ENCODE peak calls at places on chromosomes 1 and 21, in seven cellular contexts. R, P, T, E, I, O and Z are unnamed samples.

GRCh38 chr21:45523411-45524101 is 18.7 kb downstream of the SLC19A1 start:
- DNase-seq in R (no peak), P (no peak), T (no peak), E (peak; percentile 16), I (no peak), O (no peak), Z (no peak)

GRCh38 chr1:175702079-175702795 is 41.2 kb downstream of the TNR start:
- DNase-seq in R (no peak), P (no peak), T (no peak), E (peak; percentile 17), I (no peak), O (no peak), Z (no peak)

GRCh38 chr1:31848381-31848897 is 32.6 kb upstream of the SPOCD1 start:
- DNase-seq in R (no peak), P (no peak), T (no peak), E (no peak), I (no peak), O (no peak), Z (no peak)

GRCh38 chr1:157040802-157041201 is 4.7 kb downstream of the ARHGEF11 start:
- DNase-seq in R (no peak), P (peak; percentile 57), T (peak; percentile 63), E (no peak), I (no peak), O (peak; percentile 82), Z (peak; percentile 65)

GRCh38 chr1:154445040-154445472 is 39.9 kb downstream of the IL6R start:
- DNase-seq in R (peak; percentile 59), P (peak; percentile 68), T (peak; percentile 62), E (no peak), I (no peak), O (no peak), Z (peak; percentile 69)

GRCh38 chr21:38679531-38679930 is 126.2 kb upstream of the ETS2 start:
- DNase-seq in R (peak; percentile 9), P (peak; percentile 75), T (peak; percentile 64), E (no peak), I (no peak), O (peak; percentile 74), Z (peak; percentile 69)

GRCh38 chr1:59446257-59446901 is 149.5 kb downstream of the FGGY start:
- DNase-seq in R (no peak), P (peak; percentile 76), T (peak; percentile 91), E (no peak), I (no peak), O (peak; percentile 94), Z (peak; percentile 91)

GRCh38 chr1:2920421-2921015 is 100.7 kb upstream of the ACTRT2 start:
- DNase-seq in R (no peak), P (no peak), T (no peak), E (no peak), I (no peak), O (no peak), Z (no peak)

GRCh38 chr1:230868736-230869385 is 540 bp upstream of the C1orf198 start:
- DNase-seq in R (no peak), P (no peak), T (no peak), E (no peak), I (peak; percentile 79), O (peak; percentile 46), Z (no peak)

GRCh38 chr1:181081399-181081798 is 7.1 kb upstream of the IER5 start:
- DNase-seq in R (no peak), P (no peak), T (no peak), E (no peak), I (no peak), O (no peak), Z (no peak)

GRCh38 chr1:24141311-24141997 is 1.5 kb downstream of the IL22RA1 start:
- DNase-seq in R (no peak), P (peak; percentile 17), T (no peak), E (no peak), I (no peak), O (no peak), Z (peak; percentile 39)

GRCh38 chr1:219416598-219417238 is 196.2 kb downstream of the ZC3H11B start:
- DNase-seq in R (peak; percentile 15), P (peak; percentile 57), T (peak; percentile 73), E (no peak), I (peak; percentile 49), O (peak; percentile 44), Z (peak; percentile 43)

GRCh38 chr1:239288964-239289535 is 97.3 kb upstream of the CHRM3 start:
- DNase-seq in R (no peak), P (no peak), T (no peak), E (no peak), I (no peak), O (no peak), Z (no peak)

GRCh38 chr21:37253991-37254390 is 13.1 kb downstream of the VPS26C start:
- DNase-seq in R (no peak), P (no peak), T (no peak), E (no peak), I (no peak), O (peak; percentile 66), Z (peak; percentile 16)

GRCh38 chr1:6912507-6912906 is 127.3 kb downstream of the CAMTA1 start:
- DNase-seq in R (no peak), P (no peak), T (no peak), E (no peak), I (no peak), O (no peak), Z (no peak)

GRCh38 chr1:181038399-181038873 is 4.7 kb downstream of the MR1 start:
- DNase-seq in R (no peak), P (peak; percentile 61), T (peak; percentile 55), E (peak; percentile 19), I (peak; percentile 40), O (peak; percentile 56), Z (peak; percentile 54)

GRCh38 chr1:7561331-7561921 is 209.7 kb upstream of the VAMP3 start:
- DNase-seq in R (no peak), P (no peak), T (no peak), E (no peak), I (no peak), O (no peak), Z (no peak)

GRCh38 chr1:9850442-9851162 is 26.8 kb upstream of the CLSTN1 start:
- DNase-seq in R (no peak), P (no peak), T (no peak), E (no peak), I (no peak), O (no peak), Z (no peak)

GRCh38 chr1:205786599-205786998 is 11.3 kb upstream of the RAB29 start:
- DNase-seq in R (no peak), P (no peak), T (no peak), E (no peak), I (no peak), O (no peak), Z (no peak)

GRCh38 chr21:46544003-46544402 is 60.9 kb downstream of the S100B start:
- DNase-seq in R (no peak), P (no peak), T (no peak), E (no peak), I (no peak), O (no peak), Z (no peak)

DNA sequence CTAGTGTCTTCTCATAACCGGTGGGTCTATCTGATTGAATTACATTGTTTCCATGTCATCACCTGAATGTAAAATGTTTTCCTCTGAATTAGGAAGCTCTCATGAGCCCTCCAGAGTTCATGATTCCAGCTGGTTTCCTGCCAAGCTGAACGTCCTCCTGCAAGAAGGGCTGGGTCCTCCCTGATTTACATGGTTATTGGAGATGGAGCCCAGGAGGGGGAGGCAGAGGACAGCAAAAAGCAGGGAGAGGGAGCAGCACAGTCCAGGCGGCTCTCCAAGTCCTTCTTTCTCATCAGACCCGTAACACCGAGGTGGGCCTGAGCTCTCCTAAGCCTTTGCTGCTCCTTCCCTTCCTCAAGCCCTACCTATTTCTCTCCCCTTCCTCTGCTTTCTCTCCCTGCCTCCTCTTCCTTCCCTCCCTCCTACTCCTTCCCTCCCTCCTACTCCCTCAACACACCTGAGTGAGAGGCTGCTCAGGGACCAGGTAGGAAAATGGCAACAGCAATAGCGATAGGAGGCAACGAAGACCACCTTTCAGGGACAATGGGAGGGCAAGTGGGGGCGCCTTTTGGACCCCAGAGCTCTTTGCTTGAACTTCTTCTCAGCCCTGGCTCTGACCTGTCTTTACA is 265.9 kb downstream of the PRDM2 start:
- DNase-seq in R (no peak), P (peak; percentile 44), T (peak; percentile 32), E (peak; percentile 34), I (peak; percentile 18), O (peak; percentile 57), Z (peak; percentile 57)
- TF ChIP-seq CTCF in R (peak; percentile 56), P (peak; percentile 36), T (peak; percentile 21), E (peak; percentile 57), I (no peak), O (peak; percentile 46), Z (peak; percentile 65)

GRCh38 chr1:38546630-38547029 is 312.9 kb downstream of the RRAGC start:
- DNase-seq in R (no peak), P (no peak), T (no peak), E (no peak), I (no peak), O (no peak), Z (no peak)
- H3K4me3 ChIP-seq in R (no peak overlapping the region), P (no peak overlapping the region), T (no peak overlapping the region), E (no peak overlapping the region), I (no peak overlapping the region), O (no peak overlapping the region), Z (no peak overlapping the region)

GRCh38 chr1:153353226-153353947 is 4.3 kb upstream of the S100A9 start:
- DNase-seq in R (no peak), P (no peak), T (no peak), E (no peak), I (no peak), O (peak; percentile 6), Z (no peak)
- TF ChIP-seq CTCF in R (peak; percentile 52), P (peak; percentile 28), T (peak; percentile 63), E (peak; percentile 35), I (no peak), O (peak; percentile 45), Z (peak; percentile 40)

GRCh38 chr1:192578144-192578909 is 2.8 kb downstream of the RGS1 start:
- DNase-seq in R (no peak), P (no peak), T (no peak), E (no peak), I (no peak), O (no peak), Z (no peak)

GRCh38 chr1:192579319-192579738 is 3.8 kb downstream of the RGS1 start:
- DNase-seq in R (no peak), P (peak; percentile 74), T (no peak), E (no peak), I (no peak), O (no peak), Z (no peak)

GRCh38 chr1:192577145-192578140 is 1.9 kb downstream of the RGS1 start:
- DNase-seq in R (no peak), P (no peak), T (no peak), E (no peak), I (no peak), O (no peak), Z (no peak)

GRCh38 chr1:192581131-192581927 is 5.8 kb downstream of the RGS1 start:
- DNase-seq in R (no peak), P (no peak), T (no peak), E (no peak), I (no peak), O (no peak), Z (no peak)

GRCh38 chr1:192580351-192580962 is 4.9 kb downstream of the RGS1 start:
- DNase-seq in R (peak; percentile 81), P (peak; percentile 63), T (no peak), E (no peak), I (no peak), O (peak; percentile 82), Z (peak; percentile 73)
- H3K4me3 ChIP-seq in R (peak overlapping the region; percentile 31), P (no peak overlapping the region), T (no peak overlapping the region), E (no peak overlapping the region), I (no peak overlapping the region), O (no peak overlapping the region), Z (no peak overlapping the region)